ENCODE peak calls at places on chromosome 1, in seven cellular contexts. R is HepG2, F is SK-N-SH, I is GM12891, L is GM12878, D is K562, U is H1. G is an unnamed sample.

GRCh38 chr1:165619647-165620151 is 11.3 kb upstream of the MGST3 start:
- DNase-seq in R (no peak), F (no peak), I (no peak), L (no peak), D (no peak), U (no peak), G (no peak)

GRCh38 chr1:84888753-84889152 is 4.3 kb downstream of the LPAR3 start:
- DNase-seq in R (no peak), F (no peak), I (no peak), L (no peak), D (no peak), U (no peak), G (no peak)

GRCh38 chr1:38586993-38587646 is 272.5 kb downstream of the RRAGC start:
- DNase-seq in R (peak), F (peak), I (peak), L (peak), D (peak), U (peak), G (peak)

GRCh38 chr1:162040657-162041056 is 17.0 kb upstream of the OLFML2B start:
- DNase-seq in R (peak), F (no peak), I (no peak), L (no peak), D (no peak), U (no peak), G (no peak)

GRCh38 chr1:229148041-229148671 is 122.8 kb upstream of the RAB4A start:
- DNase-seq in R (peak), F (peak), I (no peak), L (no peak), D (peak), U (peak), G (no peak)

GRCh38 chr1:84782311-84782771 is 92.1 kb upstream of the SSX2IP start:
- DNase-seq in R (peak), F (peak), I (peak), L (no peak), D (peak), U (peak), G (peak)

GRCh38 chr1:208201241-208201640 is 42.9 kb downstream of the PLXNA2 start:
- DNase-seq in R (peak), F (no peak), I (no peak), L (no peak), D (no peak), U (no peak), G (no peak)

GRCh38 chr1:175887981-175888428 is 144.6 kb upstream of the TNR start:
- DNase-seq in R (peak), F (peak), I (peak), L (no peak), D (peak), U (peak), G (peak)

GRCh38 chr1:38153426-38154088 is 107.0 kb upstream of the POU3F1 start:
- DNase-seq in R (no peak), F (no peak), I (no peak), L (no peak), D (no peak), U (no peak), G (no peak)

GRCh38 chr1:38137164-38137563 is 90.6 kb upstream of the POU3F1 start:
- DNase-seq in R (no peak), F (no peak), I (no peak), L (no peak), D (no peak), U (no peak), G (no peak)

GRCh38 chr1:220798338-220798737 is 11.6 kb downstream of the MTARC1 start:
- DNase-seq in R (no peak), F (no peak), I (no peak), L (no peak), D (no peak), U (no peak), G (no peak)
- TF ChIP-seq TAF1 in R (no peak), F (no peak), I (no peak), L (no peak), D (no peak), U (no peak), G (no peak)

DNA sequence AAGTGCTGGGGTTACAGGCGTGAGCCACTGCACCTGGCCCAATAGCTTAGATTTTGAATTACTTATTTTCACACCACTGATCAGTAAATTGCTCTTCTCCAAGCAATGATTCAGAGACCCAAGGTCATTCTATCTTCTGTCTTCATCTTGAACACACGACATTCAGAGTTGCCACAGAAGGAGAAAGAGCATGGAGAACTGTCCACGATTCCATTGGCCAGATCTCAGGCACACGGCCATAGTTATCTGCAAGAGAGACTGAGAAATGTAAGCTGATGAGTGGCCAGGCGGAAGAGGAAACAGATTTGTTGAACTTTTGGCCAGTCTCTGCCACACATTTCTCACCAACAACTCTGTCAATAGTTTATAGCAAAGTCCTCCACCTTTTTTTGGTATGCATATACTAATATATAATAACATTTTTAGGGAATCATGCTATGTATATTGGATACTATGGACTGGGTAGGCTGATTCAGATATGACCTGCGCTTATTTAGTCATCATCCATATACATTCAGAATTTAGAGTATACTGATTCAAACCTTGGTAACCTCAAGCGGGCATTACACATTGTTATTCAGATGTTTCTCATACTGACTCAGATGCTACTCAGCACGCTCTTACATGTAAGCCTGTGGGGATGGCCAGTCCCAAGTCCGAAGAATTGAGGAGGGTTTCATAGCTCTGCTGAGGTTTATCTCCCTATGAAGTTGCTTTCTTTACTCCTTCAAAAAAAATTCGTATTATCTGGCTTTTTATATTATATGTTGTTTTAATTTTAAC is 25.5 kb upstream of the CAP1 start:
- DNase-seq in R (no peak), F (no peak), I (no peak), L (no peak), D (no peak), U (no peak), G (no peak)
- TF ChIP-seq TAF1 in R (no peak), F (no peak), I (no peak), L (no peak), D (no peak), U (no peak), G (no peak)

GRCh38 chr1:40310129-40310461 is 7.0 kb downstream of the COL9A2 start:
- DNase-seq in R (no peak), F (no peak), I (no peak), L (no peak), D (no peak), U (no peak), G (no peak)

GRCh38 chr1:40307186-40307585 is 9.9 kb downstream of the COL9A2 start:
- DNase-seq in R (no peak), F (no peak), I (no peak), L (no peak), D (no peak), U (no peak), G (no peak)

GRCh38 chr1:40309374-40310128 is 7.5 kb downstream of the COL9A2 start:
- DNase-seq in R (no peak), F (no peak), I (no peak), L (no peak), D (no peak), U (no peak), G (no peak)

GRCh38 chr1:40306296-40306695 is 10.8 kb downstream of the COL9A2 start:
- DNase-seq in R (no peak), F (no peak), I (no peak), L (no peak), D (no peak), U (no peak), G (no peak)

DNA sequence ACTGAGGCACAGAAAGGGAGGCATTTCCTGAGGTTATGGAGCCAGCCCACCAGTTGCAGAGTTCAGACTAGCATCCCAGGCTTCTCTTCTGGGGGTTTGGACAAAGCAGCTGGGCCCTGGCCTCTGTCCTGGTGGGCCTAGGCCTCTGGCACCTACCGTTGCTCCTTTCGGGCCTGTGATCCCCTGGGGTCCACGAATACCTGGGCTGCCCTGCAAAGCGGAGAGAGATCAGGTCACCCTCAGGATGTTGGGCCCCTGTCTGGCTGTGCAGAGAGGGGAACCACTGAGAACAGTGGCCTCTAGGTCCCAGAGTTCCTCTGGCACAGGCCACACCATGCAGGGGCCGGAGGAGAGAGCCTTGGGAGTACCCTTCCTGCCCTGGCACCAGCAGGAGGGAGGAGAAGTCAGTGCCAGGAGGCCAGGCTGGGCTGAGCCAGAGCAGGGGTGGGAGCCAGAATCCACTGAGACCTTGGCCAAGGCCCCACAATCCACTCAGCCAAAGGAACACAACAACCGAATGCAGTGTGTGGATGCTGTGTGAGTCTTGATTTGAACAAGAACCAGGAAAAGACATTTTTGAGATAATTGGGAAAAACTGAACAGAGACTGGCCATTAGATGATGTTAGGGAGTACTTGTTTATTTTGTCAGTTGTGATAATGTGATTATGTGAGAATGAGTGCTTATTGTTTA is 8.9 kb downstream of the COL9A2 start:
- DNase-seq in R (no peak), F (no peak), I (no peak), L (no peak), D (no peak), U (no peak), G (no peak)
- TF ChIP-seq TAF1 in R (no peak), F (no peak), I (no peak), L (no peak), D (no peak), U (no peak), G (no peak)

GRCh38 chr1:15178571-15179484 is 25.3 kb downstream of the TMEM51 start:
- DNase-seq in R (no peak), F (no peak), I (no peak), L (no peak), D (no peak), U (no peak), G (no peak)
- TF ChIP-seq TAF1 in R (no peak), F (no peak), I (no peak), L (no peak), D (no peak), U (no peak), G (no peak)

DNA sequence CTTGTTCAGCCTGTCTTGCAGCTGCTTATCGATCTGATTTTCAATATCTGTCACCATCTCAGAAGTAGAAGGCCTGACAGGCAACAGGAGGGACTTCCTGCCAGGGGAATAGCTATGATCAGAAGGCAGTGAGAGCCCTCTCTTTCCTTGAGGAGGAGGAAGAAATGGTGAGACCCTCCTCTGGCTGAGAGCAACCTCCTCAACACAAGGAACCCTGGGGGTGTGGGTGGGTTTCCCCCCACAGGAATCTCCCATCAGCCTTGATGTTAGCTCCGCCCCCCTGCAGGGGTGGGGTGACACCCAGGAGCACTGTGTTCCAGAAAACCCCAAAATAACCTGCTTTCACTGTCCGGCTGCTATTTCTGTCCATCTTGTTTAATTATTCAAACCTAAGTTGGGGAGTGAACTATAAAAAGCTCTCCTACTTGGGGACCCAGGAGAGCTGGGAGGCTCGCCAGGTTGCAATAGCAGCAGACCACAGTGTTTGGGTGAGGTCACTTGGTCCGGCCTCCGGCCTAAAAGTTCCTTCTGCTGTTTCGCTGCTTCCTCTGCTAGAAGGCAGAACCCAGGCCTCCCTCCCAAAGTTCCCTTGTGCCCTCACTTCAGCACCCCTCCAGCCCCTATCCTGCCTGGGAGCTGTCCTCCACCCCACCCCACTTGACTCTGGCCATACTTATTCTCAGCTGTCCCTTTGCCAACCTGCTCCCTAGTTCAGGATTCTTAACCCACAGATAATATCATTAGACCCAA is 7.8 kb upstream of the MEF2D start:
- DNase-seq in R (no peak), F (no peak), I (no peak), L (no peak), D (no peak), U (no peak), G (no peak)
- TF ChIP-seq TAF1 in R (no peak), F (no peak), I (peak), L (peak), D (no peak), U (no peak), G (peak)

DNA sequence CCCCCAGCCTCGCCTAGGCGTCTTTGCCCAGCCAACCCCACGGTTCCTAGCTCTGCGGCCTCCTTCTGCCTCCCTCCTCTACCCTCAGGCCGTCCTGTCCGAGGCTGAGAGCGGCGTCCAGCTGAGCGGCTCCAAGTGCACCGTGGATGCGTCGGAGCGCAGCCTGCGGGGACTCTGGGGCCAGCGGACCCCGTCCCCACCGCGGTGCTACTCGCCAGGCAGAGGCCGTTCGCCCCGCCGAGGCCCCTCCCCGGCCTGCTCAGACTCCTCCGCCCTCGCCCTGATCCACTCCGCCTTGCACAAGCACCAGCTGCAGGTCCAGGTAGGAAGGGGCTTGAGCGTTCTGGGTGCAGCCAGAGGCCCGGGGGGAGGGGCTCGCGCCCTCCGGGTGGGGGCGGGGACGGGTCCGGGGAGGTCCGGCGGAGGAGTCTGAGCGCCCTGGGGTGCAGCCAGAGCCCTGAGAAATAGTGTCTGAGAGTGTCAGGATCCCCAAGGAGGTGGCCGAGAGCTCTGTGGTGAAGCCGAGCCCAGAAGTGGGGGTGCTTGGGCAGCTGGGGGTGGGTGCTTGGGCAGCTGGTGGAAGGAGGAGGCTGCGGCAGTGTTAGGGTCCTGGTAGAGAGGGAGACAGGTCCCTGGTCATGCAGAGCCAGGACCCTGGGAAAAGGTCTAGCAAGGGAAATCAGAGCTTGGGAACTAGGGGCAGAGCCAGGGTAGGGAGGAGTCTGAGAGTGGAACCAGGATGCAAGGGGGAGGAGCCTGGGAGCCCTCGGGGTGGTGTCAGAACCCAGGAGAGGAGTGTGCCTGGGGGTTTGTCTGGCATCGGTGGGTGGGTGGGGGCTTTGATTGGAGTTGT is 3.2 kb upstream of the NBPF3 start:
- DNase-seq in R (no peak), F (peak), I (no peak), L (no peak), D (peak), U (no peak), G (no peak)
- TF ChIP-seq TAF1 in R (no peak), F (no peak), I (no peak), L (no peak), D (no peak), U (no peak), G (no peak)

G was measured in GM12892.